ENCODE peak calls at places on chromosomes 11 and 22, in four cellular contexts. J is ovary, A is body of pancreas, L is left ventricle myocardium inferior. S is an unnamed sample.
A peak's percentile ranks its signal among the peaks of the same experiment; 100 is the strongest.

GRCh38 chr22:49464024-49464423 is 363.6 kb downstream of the BRD1 start:
- DNase-seq in J (no peak), A (no peak), L (no peak), S (no peak)

GRCh38 chr11:2293396-2294339 is 8.1 kb downstream of the C11orf21 start:
- DNase-seq in J (no peak), A (peak; percentile 9), L (no peak), S (no peak)

GRCh38 chr11:119375629-119376196 is 5.8 kb downstream of the USP2 start:
- DNase-seq in J (peak; percentile 88), A (peak; percentile 77), L (peak; percentile 85), S (no peak)

GRCh38 chr22:43166132-43166930 is 15.0 kb downstream of the TSPO start:
- DNase-seq in J (no peak), A (no peak), L (peak; percentile 10), S (no peak)

GRCh38 chr11:36409152-36409713 is 100.8 kb downstream of the TRAF6 start:
- DNase-seq in J (no peak), A (no peak), L (no peak), S (no peak)

GRCh38 chr22:42863349-42863911 is 6.4 kb upstream of the ARFGAP3 start:
- DNase-seq in J (no peak), A (no peak), L (no peak), S (no peak)

GRCh38 chr22:41050873-41051272 is 41.5 kb upstream of the EP300 start:
- DNase-seq in J (no peak), A (no peak), L (no peak), S (no peak)

GRCh38 chr22:47994899-47995573 is 1232.6 kb downstream of the TBC1D22A start:
- DNase-seq in J (no peak), A (no peak), L (no peak), S (no peak)

GRCh38 chr11:295351-296205 is 3.7 kb downstream of the IFITM5 start:
- DNase-seq in J (no peak), A (no peak), L (peak; percentile 12), S (no peak)

GRCh38 chr11:59182457-59183151 is 10.7 kb downstream of the DTX4 start:
- DNase-seq in J (no peak), A (peak; percentile 53), L (no peak), S (peak; percentile 77)

GRCh38 chr11:134578807-134579708 is 167.0 kb upstream of the B3GAT1 start:
- DNase-seq in J (no peak), A (no peak), L (no peak), S (peak; percentile 69)

GRCh38 chr11:85960678-85961077 is 105.5 kb downstream of the CCDC83 start:
- DNase-seq in J (no peak), A (no peak), L (no peak), S (no peak)

GRCh38 chr11:22730319-22730718 is 63.9 kb downstream of the GAS2 start:
- DNase-seq in J (no peak), A (peak; percentile 28), L (no peak), S (no peak)

GRCh38 chr11:64998141-64998540 is 1.4 kb upstream of the BATF2 start:
- DNase-seq in J (no peak), A (no peak), L (no peak), S (peak; percentile 50)

GRCh38 chr22:41991111-41991510 is 7.5 kb upstream of the WBP2NL start:
- DNase-seq in J (no peak), A (no peak), L (no peak), S (no peak)

GRCh38 chr11:14054708-14055107 is 92.2 kb downstream of the SPON1 start:
- DNase-seq in J (no peak), A (peak; percentile 38), L (peak; percentile 34), S (no peak)

GRCh38 chr11:108647701-108648527 is 17.0 kb upstream of the DDX10 start:
- DNase-seq in J (peak; percentile 62), A (peak; percentile 86), L (peak; percentile 78), S (peak; percentile 84)

GRCh38 chr11:78313181-78313788 is 104.3 kb downstream of the GAB2 start:
- DNase-seq in J (peak; percentile 34), A (peak; percentile 32), L (no peak), S (no peak)

GRCh38 chr11:85896871-85897270 is 41.7 kb downstream of the CCDC83 start:
- DNase-seq in J (no peak), A (no peak), L (no peak), S (no peak)

GRCh38 chr22:50396751-50397370 is 53.7 kb downstream of the PPP6R2 start:
- DNase-seq in J (no peak), A (no peak), L (no peak), S (peak; percentile 90)

GRCh38 chr22:32466496-32466895 is 2.2 kb upstream of the BPIFC start:
- DNase-seq in J (no peak), A (no peak), L (no peak), S (no peak)

GRCh38 chr11:125890447-125891100 is 3.1 kb downstream of the HYLS1 start:
- DNase-seq in J (no peak), A (no peak), L (no peak), S (no peak)

GRCh38 chr11:117909611-117910382 is 19.4 kb downstream of the TMPRSS13 start:
- DNase-seq in J (peak; percentile 32), A (no peak), L (no peak), S (peak; percentile 38)

GRCh38 chr11:6618117-6619020 is 853 bp downstream of the TPP1 start:
- DNase-seq in J (peak; percentile 68), A (peak; percentile 57), L (no peak), S (no peak)

GRCh38 chr11:65743928-65744698 is 23.5 kb upstream of the RNASEH2C start:
- DNase-seq in J (no peak), A (peak; percentile 75), L (no peak), S (peak; percentile 76)

GRCh38 chr11:32391965-32392553 is 43.3 kb downstream of the WT1 start:
- DNase-seq in J (peak; percentile 43), A (peak; percentile 10), L (no peak), S (no peak)

GRCh38 chr11:65391007-65391406 is 4.6 kb downstream of the FRMD8 start:
- DNase-seq in J (no peak), A (no peak), L (peak; percentile 57), S (peak; percentile 46)

GRCh38 chr22:28802595-28803087 is 2.3 kb upstream of the XBP1 start:
- DNase-seq in J (no peak), A (no peak), L (no peak), S (no peak)
- H3K36me3 ChIP-seq in J (no peaks in the 10 kb centered on the region), A (no peaks in the 10 kb centered on the region), L (peaks cover 13% of the 10 kb centered on the region), S (no peaks in the 10 kb centered on the region)

GRCh38 chr22:46233231-46233630 is 16.9 kb downstream of the CDPF1 start:
- DNase-seq in J (no peak), A (peak; percentile 77), L (peak; percentile 50), S (no peak)
- H3K36me3 ChIP-seq in J (no peaks in the 10 kb centered on the region), A (peaks cover under 1% of the 10 kb centered on the region), L (peaks cover 43% of the 10 kb centered on the region), S (no peaks in the 10 kb centered on the region)

GRCh38 chr22:38228326-38228872 is 26.6 kb downstream of the MAFF start:
- DNase-seq in J (no peak), A (no peak), L (no peak), S (no peak)
- H3K36me3 ChIP-seq in J (no peaks in the 10 kb centered on the region), A (peaks cover 5% of the 10 kb centered on the region), L (peaks cover 62% of the 10 kb centered on the region), S (peaks cover 2% of the 10 kb centered on the region)

GRCh38 chr11:103673773-103674172 is 362.7 kb upstream of the DDI1 start:
- DNase-seq in J (no peak), A (no peak), L (no peak), S (no peak)
- H3K36me3 ChIP-seq in J (no peaks in the 10 kb centered on the region), A (no peaks in the 10 kb centered on the region), L (no peaks in the 10 kb centered on the region), S (no peaks in the 10 kb centered on the region)

DNA sequence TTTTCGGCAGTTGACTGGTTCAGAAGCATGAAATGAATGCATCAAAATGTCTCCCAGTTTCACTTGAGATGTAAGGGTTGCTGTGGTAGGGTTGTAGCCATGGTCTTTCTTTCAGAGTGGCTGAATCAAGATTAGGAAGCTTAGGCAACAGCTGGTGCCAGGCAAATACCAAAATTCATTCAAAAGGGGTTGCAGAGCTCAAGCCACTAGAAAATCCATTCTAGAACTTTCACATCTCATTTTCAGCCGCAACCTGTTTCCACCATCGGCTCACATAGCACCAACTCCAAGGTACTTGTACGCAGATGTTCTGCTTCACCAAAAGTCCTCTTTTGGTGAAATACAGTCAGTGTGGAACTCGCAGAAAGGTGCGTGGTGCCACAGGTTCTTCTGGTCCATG is 40.5 kb upstream of the STK33 start:
- DNase-seq in J (no peak), A (no peak), L (no peak), S (no peak)
- H3K36me3 ChIP-seq in J (no peaks in the 10 kb centered on the region), A (no peaks in the 10 kb centered on the region), L (peaks cover 57% of the 10 kb centered on the region), S (no peaks in the 10 kb centered on the region)

GRCh38 chr22:46703996-46704370 is 34.1 kb downstream of the CERK start:
- DNase-seq in J (no peak), A (no peak), L (no peak), S (no peak)
- H3K36me3 ChIP-seq in J (no peaks in the 10 kb centered on the region), A (peaks cover 25% of the 10 kb centered on the region), L (peaks cover 97% of the 10 kb centered on the region), S (peaks cover 1% of the 10 kb centered on the region)

GRCh38 chr22:17884084-17884483 is 109.8 kb upstream of the BID start:
- DNase-seq in J (no peak), A (no peak), L (peak; percentile 28), S (no peak)
- H3K36me3 ChIP-seq in J (no peaks in the 10 kb centered on the region), A (peaks cover 20% of the 10 kb centered on the region), L (peaks cover 87% of the 10 kb centered on the region), S (peaks cover 2% of the 10 kb centered on the region)

GRCh38 chr22:44617828-44618227 is 84.2 kb upstream of the PRR5 start:
- DNase-seq in J (no peak), A (no peak), L (no peak), S (no peak)

GRCh38 chr22:44615146-44615545 is 86.9 kb upstream of the PRR5 start:
- DNase-seq in J (no peak), A (no peak), L (no peak), S (no peak)

GRCh38 chr22:44615602-44616180 is 86.3 kb upstream of the PRR5 start:
- DNase-seq in J (no peak), A (no peak), L (no peak), S (no peak)

GRCh38 chr22:44616882-44617655 is 84.9 kb upstream of the PRR5 start:
- DNase-seq in J (no peak), A (no peak), L (peak; percentile 36), S (no peak)

GRCh38 chr22:44616461-44616860 is 85.5 kb upstream of the PRR5 start:
- DNase-seq in J (no peak), A (no peak), L (no peak), S (no peak)
- H3K36me3 ChIP-seq in J (no peaks in the 10 kb centered on the region), A (no peaks in the 10 kb centered on the region), L (no peaks in the 10 kb centered on the region), S (no peaks in the 10 kb centered on the region)

GRCh38 chr11:18088974-18089373 is 16.9 kb downstream of the SAAL1 start:
- DNase-seq in J (no peak), A (no peak), L (no peak), S (no peak)
- H3K36me3 ChIP-seq in J (no peaks in the 10 kb centered on the region), A (peaks cover 15% of the 10 kb centered on the region), L (peaks cover 82% of the 10 kb centered on the region), S (peaks cover 1% of the 10 kb centered on the region)

S was measured in Caco-2.